ENCODE peak calls at places on chromosome 15, in six cellular contexts. E is activated CD8-positive, alpha-beta memory T cell treated with anti-CD3 and anti-CD28 coated beads for 48 hours; G is substantia nigra; W is stimulated activated CD4-positive, alpha-beta T cell treated with anti-CD3 and anti-CD28 coated beads, Interleukin-4, amount 100 ng/mL, for 4 hours; A is activated naive CD8-positive, alpha-beta T cell treated with anti-CD3 and anti-CD28 coated beads for 36 hours; X is activated gamma-delta T cell treated with Interleukin-2 at 50 U/mL for 16 hours. R is an unnamed sample.

GRCh38 chr15:65377105-65377975 is 462 bp downstream of the IGDCC3 start:
- DNase-seq in A (no peak), G (peak), E (no peak), X (no peak), W (no peak), R (no peak)

GRCh38 chr15:43266834-43267233 is at the start of gene TGM5:
- DNase-seq in E (no peak), G (no peak), W (no peak), A (no peak), X (no peak), R (no peak)

GRCh38 chr15:59791646-59792208 is 102.6 kb upstream of the BNIP2 start:
- DNase-seq in X (no peak), A (no peak), W (no peak), E (no peak), G (no peak), R (no peak)

GRCh38 chr15:80031841-80032240 is 27.6 kb upstream of the ZFAND6 start:
- DNase-seq in X (no peak), A (no peak), E (no peak), W (no peak), G (no peak), R (no peak)

GRCh38 chr15:85458764-85459163 is 78.4 kb downstream of the AKAP13 start:
- DNase-seq in G (no peak), A (no peak), W (no peak), E (no peak), X (no peak), R (no peak)

GRCh38 chr15:60462027-60462426 is 16.9 kb downstream of the ICE2 start:
- DNase-seq in X (no peak), A (no peak), G (no peak), E (no peak), W (no peak), R (no peak)

GRCh38 chr15:71239592-71240364 is 124.5 kb downstream of the THSD4 start:
- DNase-seq in G (no peak), X (no peak), A (no peak), E (no peak), W (no peak), R (no peak)

GRCh38 chr15:84702961-84703482 is 12.9 kb downstream of the SEC11A start:
- DNase-seq in A (no peak), G (peak), W (no peak), X (no peak), E (no peak), R (no peak)

GRCh38 chr15:67685716-67686115 is 139.6 kb upstream of the SKOR1 start:
- DNase-seq in E (no peak), X (no peak), W (no peak), G (no peak), A (no peak), R (no peak)

GRCh38 chr15:35665855-35666536 is 120.0 kb upstream of the DPH6 start:
- DNase-seq in X (no peak), G (no peak), W (no peak), A (no peak), E (no peak), R (no peak)

GRCh38 chr15:66498501-66499386 is 1.2 kb upstream of the SNAPC5 start:
- DNase-seq in A (peak), G (no peak), X (no peak), E (no peak), W (no peak), R (no peak)

GRCh38 chr15:57457726-57458125 is 81.4 kb downstream of the CGNL1 start:
- DNase-seq in A (no peak), G (no peak), X (no peak), E (no peak), W (no peak), R (no peak)

GRCh38 chr15:90749754-90750153 is 32.6 kb downstream of the BLM start:
- DNase-seq in X (no peak), G (no peak), A (no peak), W (no peak), E (no peak), R (no peak)

GRCh38 chr15:80317389-80318169 is 65.6 kb upstream of the CTXND1 start:
- DNase-seq in X (no peak), G (no peak), W (no peak), E (no peak), A (no peak), R (no peak)